ENCODE peak calls at places on chromosomes 3 and 15, in nine cellular contexts. W is MM.1S; Q is heart right ventricle; N is NCI-H1092 treated with DMSO at 0.1 percent for 48 hours; Z is choroid plexus epithelial cell; U is activated T-helper 1 cell treated with Interleukin-2 at 50 U/mL for 16 hours; P is astrocyte of the cerebellum; E is stimulated activated CD4-positive, alpha-beta T cell treated with anti-CD3 and anti-CD28 coated beads, Interleukin-12 subunit alpha, Interleukin-12 subunit beta, amount 100 ng/mL, for 48 hours; M is A549. H is an unnamed sample.

GRCh38 chr3:71225951-71226564 is 357.5 kb downstream of the FOXP1 start:
- DNase-seq in W (no peak), Q (no peak), N (no peak), Z (no peak), U (no peak), P (no peak), E (no peak), M (no peak), H (peak; percentile 38)

GRCh38 chr3:126083511-126083912 is 412 bp downstream of the SLC41A3 start:
- DNase-seq in W (peak; percentile 62), Q (no peak), N (peak; percentile 60), Z (peak; percentile 39), U (peak; percentile 28), P (no peak), E (no peak), M (peak; percentile 40), H (peak; percentile 19)

GRCh38 chr15:60326824-60327654 is 70.7 kb downstream of the ANXA2 start:
- DNase-seq in W (peak; percentile 74), Q (no peak), N (peak; percentile 40), Z (peak; percentile 78), U (no peak), P (peak; percentile 36), E (peak; percentile 54), M (peak; percentile 67), H (peak; percentile 52)

GRCh38 chr3:66092175-66092990 is 53.7 kb upstream of the MAGI1 start:
- DNase-seq in W (no peak), Q (no peak), N (no peak), Z (peak; percentile 30), U (no peak), P (no peak), E (no peak), M (no peak), H (no peak)

GRCh38 chr3:53166781-53167291 is 5.8 kb downstream of the PRKCD start:
- DNase-seq in W (no peak), Q (peak; percentile 75), N (no peak), Z (peak; percentile 75), U (no peak), P (no peak), E (no peak), M (no peak), H (peak; percentile 64)

GRCh38 chr15:69704229-69704628 is 251.6 kb downstream of the RPLP1 start:
- DNase-seq in W (no peak), Q (no peak), N (no peak), Z (peak; percentile 15), U (no peak), P (no peak), E (no peak), M (no peak), H (peak; percentile 36)

GRCh38 chr3:40848411-40848810 is 323.7 kb downstream of the ZNF621 start:
- DNase-seq in W (no peak), Q (no peak), N (no peak), Z (no peak), U (no peak), P (no peak), E (no peak), M (no peak), H (no peak)

GRCh38 chr15:86863226-86863915 is 783.7 kb downstream of the AGBL1 start:
- DNase-seq in W (no peak), Q (no peak), N (no peak), Z (peak; percentile 62), U (no peak), P (peak; percentile 74), E (no peak), M (no peak), H (no peak)

GRCh38 chr15:67784057-67784781 is 41.1 kb upstream of the SKOR1 start:
- DNase-seq in W (peak; percentile 94), Q (no peak), N (no peak), Z (no peak), U (no peak), P (no peak), E (no peak), M (no peak), H (no peak)

GRCh38 chr3:98855811-98856400 is 45.6 kb downstream of the DCBLD2 start:
- DNase-seq in W (no peak), Q (no peak), N (no peak), Z (peak; percentile 94), U (no peak), P (peak; percentile 93), E (no peak), M (peak; percentile 27), H (peak; percentile 94)